ENCODE peak calls at places on chromosomes 1 and 21, in seven cellular contexts. E, L, Y, P, A, I and O are unnamed samples.

GRCh38 chr21:25507522-25507921 is 99.8 kb downstream of the MRPL39 start:
- DNase-seq in I (peak; percentile 23), L (no peak), Y (no peak), P (no peak), E (no peak), A (no peak), O (no peak)

GRCh38 chr1:23896491-23896890 is 16.7 kb downstream of the CNR2 start:
- DNase-seq in I (no peak), A (no peak), Y (no peak), L (no peak), E (no peak), P (no peak), O (no peak)

GRCh38 chr1:173190101-173190895 is 16.8 kb downstream of the TNFSF4 start:
- DNase-seq in Y (peak; percentile 78), I (peak; percentile 62), A (peak; percentile 87), P (peak; percentile 79), E (no peak), L (peak; percentile 77), O (no peak)

GRCh38 chr21:38126677-38127271 is 130.0 kb upstream of the KCNJ15 start:
- DNase-seq in E (peak; percentile 3), A (no peak), I (peak; percentile 33), Y (peak; percentile 35), L (peak; percentile 76), P (peak; percentile 62), O (peak; percentile 31)

GRCh38 chr1:235473808-235474207 is 30.4 kb downstream of the B3GALNT2 start:
- DNase-seq in P (no peak), A (no peak), L (no peak), Y (no peak), E (no peak), I (peak; percentile 57), O (no peak)

GRCh38 chr1:245475116-245475515 is 320.3 kb downstream of the KIF26B start:
- DNase-seq in E (no peak), P (no peak), L (no peak), A (no peak), I (peak; percentile 64), Y (no peak), O (no peak)

GRCh38 chr1:232950919-232951579 is 638 bp downstream of the NTPCR start:
- DNase-seq in P (no peak), E (peak; percentile 20), Y (no peak), I (peak; percentile 17), A (no peak), L (no peak), O (no peak)

GRCh38 chr1:62068302-62068936 is 126.2 kb upstream of the L1TD1 start:
- DNase-seq in P (no peak), L (no peak), Y (no peak), I (no peak), E (no peak), A (no peak), O (no peak)

GRCh38 chr1:3548895-3549294 is 62.4 kb downstream of the MEGF6 start:
- DNase-seq in Y (no peak), I (no peak), E (no peak), P (no peak), L (no peak), A (no peak), O (no peak)

GRCh38 chr1:12087797-12088314 is 24.8 kb downstream of the TNFRSF8 start:
- DNase-seq in P (no peak), L (no peak), A (no peak), E (peak; percentile 10), I (no peak), Y (no peak), O (peak; percentile 16)

DNA sequence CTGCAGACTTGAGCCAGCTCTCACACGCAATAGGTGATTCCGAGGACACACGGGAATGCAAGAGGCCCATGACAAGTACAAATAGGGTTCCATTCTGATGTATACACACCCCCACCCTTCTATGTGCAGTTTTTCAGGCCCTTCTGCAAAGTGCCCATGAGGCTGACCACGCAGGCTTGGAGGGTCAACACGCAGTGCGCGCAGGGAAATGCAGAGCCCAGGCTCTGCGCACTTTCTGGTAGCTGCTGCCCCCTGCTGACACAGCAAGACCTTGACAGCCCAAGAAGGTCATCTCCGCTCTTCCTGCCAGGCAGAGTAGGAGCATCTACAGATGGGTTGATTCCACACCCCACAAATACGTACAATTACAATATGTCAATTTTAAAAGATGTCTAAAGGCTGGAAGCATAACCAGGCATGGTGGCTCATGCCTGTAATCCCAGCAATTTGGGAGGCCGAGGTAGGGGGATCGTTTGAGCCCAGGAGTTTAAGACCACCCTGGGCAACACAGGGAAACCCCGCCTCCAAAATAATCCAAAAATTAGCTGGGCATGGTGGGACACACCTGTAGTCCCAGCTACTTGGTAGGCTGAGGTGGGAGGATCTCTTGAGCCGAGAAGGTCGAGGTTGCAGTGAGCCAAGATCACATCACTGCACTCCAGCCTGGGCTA is 18.5 kb downstream of the SH3BP5L start:
- DNase-seq in A (no peak), L (peak; percentile 77), I (peak; percentile 39), E (peak; percentile 34), P (peak; percentile 75), Y (peak; percentile 46), O (peak; percentile 51)
- TF ChIP-seq CTCF in A (peak; percentile 36), L (peak; percentile 78), I (peak; percentile 64), E (peak; percentile 79), P (peak; percentile 74), Y (peak; percentile 80), O (peak; percentile 93)

GRCh38 chr1:46186076-46186475 is 9.8 kb upstream of the P3R3URF start:
- DNase-seq in Y (no peak), I (no peak), L (no peak), A (no peak), P (no peak), E (no peak), O (no peak)

GRCh38 chr1:46183926-46184557 is 7.8 kb upstream of the P3R3URF start:
- DNase-seq in I (no peak), L (no peak), E (no peak), Y (no peak), P (no peak), A (no peak), O (no peak)

GRCh38 chr1:46184920-46185658 is 8.8 kb upstream of the P3R3URF start:
- DNase-seq in L (no peak), E (no peak), P (no peak), I (no peak), Y (no peak), A (no peak), O (no peak)

GRCh38 chr1:46181343-46182260 is 5.3 kb upstream of the P3R3URF start:
- DNase-seq in L (no peak), P (no peak), E (no peak), A (no peak), I (peak; percentile 61), Y (no peak), O (no peak)

DNA sequence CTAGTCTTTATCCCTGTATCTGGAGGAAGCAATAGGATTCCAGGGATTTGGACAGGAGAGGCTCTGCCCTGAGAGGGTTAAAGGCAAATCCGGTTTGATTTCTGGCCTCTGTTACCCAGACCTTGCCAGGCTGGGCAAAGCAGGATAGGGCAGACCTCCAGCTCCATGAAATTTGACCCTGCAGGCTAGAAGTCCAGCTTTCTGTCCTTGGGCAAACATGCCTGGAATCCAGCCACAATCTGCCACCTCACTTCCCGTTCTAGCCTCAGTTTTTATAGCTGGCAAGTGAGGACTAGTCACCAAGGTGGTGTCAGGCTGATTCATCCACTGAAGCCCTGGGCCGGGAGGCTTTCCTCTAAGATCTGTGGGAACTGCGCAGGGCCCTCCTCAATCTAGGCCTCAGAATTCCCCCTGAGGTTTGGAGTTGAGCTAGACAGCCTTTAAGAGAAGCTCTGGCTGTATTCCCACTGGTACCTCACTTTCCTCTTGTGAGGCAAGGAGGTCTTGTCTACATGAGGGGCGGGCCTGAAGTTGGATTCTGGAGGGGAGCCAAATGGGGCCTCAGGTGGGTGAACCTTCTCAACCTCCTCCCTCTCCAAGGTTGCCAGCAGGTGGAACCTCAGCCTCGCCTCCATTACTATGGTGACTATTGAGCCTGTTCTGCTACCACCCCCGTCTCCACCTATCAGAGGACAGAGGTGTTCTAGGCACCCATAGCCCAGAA is 7.0 kb upstream of the P3R3URF start:
- DNase-seq in I (peak; percentile 95), E (no peak), A (peak; percentile 74), L (peak; percentile 74), P (peak; percentile 94), Y (peak; percentile 68), O (no peak)
- H3K27ac ChIP-seq in I (peak overlapping the region; percentile 59), E (no peak overlapping the region), A (peak overlapping the region; percentile 90), L (peak overlapping the region; percentile 72), P (peak overlapping the region; percentile 83), Y (peak overlapping the region; percentile 87), O (no peak overlapping the region)

GRCh38 chr1:226572325-226572726 is 23.8 kb downstream of the STUM start:
- DNase-seq in Y (no peak), I (no peak), E (no peak), L (peak; percentile 28), P (no peak), A (no peak), O (no peak)

GRCh38 chr1:226575436-226576390 is 27.1 kb downstream of the STUM start:
- DNase-seq in Y (no peak), A (no peak), L (peak; percentile 52), E (no peak), P (no peak), I (no peak), O (no peak)

GRCh38 chr1:226571901-226572300 is 23.3 kb downstream of the STUM start:
- DNase-seq in P (no peak), L (peak; percentile 23), Y (no peak), I (no peak), E (no peak), A (no peak), O (no peak)

GRCh38 chr1:226574591-226575435 is 26.2 kb downstream of the STUM start:
- DNase-seq in E (no peak), I (no peak), L (peak; percentile 40), P (no peak), A (no peak), Y (no peak), O (no peak)

GRCh38 chr1:226574044-226574443 is 25.5 kb downstream of the STUM start:
- DNase-seq in A (no peak), P (no peak), I (no peak), L (no peak), Y (no peak), E (no peak), O (no peak)
- H3K27me3 ChIP-seq in A (no peaks in the 10 kb centered on the region), P (no peaks in the 10 kb centered on the region), I (peaks cover 11% of the 10 kb centered on the region), L (no peaks in the 10 kb centered on the region), Y (no peaks in the 10 kb centered on the region), E (no peaks in the 10 kb centered on the region), O (no peaks in the 10 kb centered on the region)

GRCh38 chr21:23853796-23854379 is 1753.4 kb downstream of the MRPL39 start:
- DNase-seq in Y (no peak), A (no peak), E (no peak), L (no peak), I (peak; percentile 31), P (no peak), O (no peak)
- TF ChIP-seq CTCF in Y (peak; percentile 59), A (no peak), E (peak; percentile 69), L (peak; percentile 52), I (peak; percentile 51), P (peak; percentile 16), O (no peak)

DNA sequence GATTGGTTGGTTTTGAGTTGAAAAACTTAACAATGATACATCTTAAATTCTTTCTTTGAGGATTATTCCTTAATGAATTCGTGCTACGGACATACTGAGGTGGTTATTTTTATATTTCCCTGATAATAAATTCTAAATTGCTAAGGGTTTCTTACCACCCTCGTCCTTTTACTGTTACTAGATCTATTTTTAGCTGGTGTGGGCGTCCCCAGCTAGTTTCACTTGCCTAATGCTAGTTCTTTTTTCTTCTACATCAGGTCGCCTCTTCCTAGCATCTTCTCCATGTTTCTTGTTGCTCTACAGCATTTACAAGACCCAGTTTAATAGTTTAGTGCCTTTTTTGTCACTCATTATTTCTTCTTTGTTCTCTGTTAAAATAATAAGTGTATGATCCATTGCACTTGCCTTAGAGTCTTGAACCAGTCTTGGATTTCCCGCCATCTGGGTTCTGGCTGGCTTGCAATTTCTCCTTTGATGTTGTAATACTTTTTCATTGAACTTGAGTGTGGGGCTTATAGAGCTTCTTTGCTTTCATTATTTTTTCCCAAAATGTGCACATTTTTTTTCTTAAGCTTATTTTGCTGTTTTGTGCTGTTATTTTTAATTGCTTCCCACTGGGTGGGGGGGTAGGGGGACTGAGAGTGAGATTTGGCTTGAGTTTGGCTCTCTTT is 677 bp upstream of the HSD11B1 start:
- DNase-seq in E (no peak), P (no peak), I (no peak), L (no peak), A (no peak), Y (no peak), O (no peak)
- H3K27ac ChIP-seq in E (no peak overlapping the region), P (peak overlapping the region; percentile 21), I (no peak overlapping the region), L (no peak overlapping the region), A (peak overlapping the region; percentile 69), Y (peak overlapping the region; percentile 35), O (no peak overlapping the region)